ENCODE peak calls at places on chromosomes 4 and X, in seven cellular contexts. One of them, this sample, is unnamed.

GRCh38 chr4:20266215-20267082 is 14.7 kb downstream of the SLIT2 start:
- DNase-seq in lower lobe of right lung: no peak
- DNase-seq in EL: peak; percentile 58
- DNase-seq in WTC11: no peak
- DNase-seq in NCI-H1092 treated with DMSO at 0.1 percent for 48 hours: no peak
- DNase-seq in SW480: no peak
- DNase-seq in effector CD4-positive, alpha-beta T cell: no peak
- DNase-seq in this sample: no peak

GRCh38 chr4:65552071-65552470 is 118.2 kb downstream of the EPHA5 start:
- DNase-seq in EL: no peak
- DNase-seq in WTC11: no peak
- DNase-seq in SW480: no peak
- DNase-seq in lower lobe of right lung: no peak
- DNase-seq in effector CD4-positive, alpha-beta T cell: no peak
- DNase-seq in NCI-H1092 treated with DMSO at 0.1 percent for 48 hours: no peak
- DNase-seq in this sample: no peak

GRCh38 chr4:25993564-25994185 is 79.7 kb downstream of the SMIM20 start:
- DNase-seq in WTC11: peak; percentile 96
- DNase-seq in SW480: peak; percentile 30
- DNase-seq in effector CD4-positive, alpha-beta T cell: no peak
- DNase-seq in EL: peak; percentile 20
- DNase-seq in NCI-H1092 treated with DMSO at 0.1 percent for 48 hours: no peak
- DNase-seq in lower lobe of right lung: no peak
- DNase-seq in this sample: no peak

GRCh38 chr4:123352240-123352945 is 44.2 kb upstream of the SPRY1 start:
- DNase-seq in WTC11: no peak
- DNase-seq in NCI-H1092 treated with DMSO at 0.1 percent for 48 hours: no peak
- DNase-seq in SW480: peak; percentile 10
- DNase-seq in lower lobe of right lung: no peak
- DNase-seq in EL: no peak
- DNase-seq in effector CD4-positive, alpha-beta T cell: no peak
- DNase-seq in this sample: no peak

GRCh38 chrX:135697614-135698013 is 15.8 kb upstream of the CT45A1 start:
- DNase-seq in WTC11: no peak
- DNase-seq in EL: no peak
- DNase-seq in NCI-H1092 treated with DMSO at 0.1 percent for 48 hours: no peak
- DNase-seq in lower lobe of right lung: no peak
- DNase-seq in SW480: no peak
- DNase-seq in effector CD4-positive, alpha-beta T cell: no peak
- DNase-seq in this sample: no peak

GRCh38 chr4:113057891-113058290 is 8.4 kb downstream of the ANK2 start:
- DNase-seq in lower lobe of right lung: no peak
- DNase-seq in WTC11: no peak
- DNase-seq in SW480: peak; percentile 45
- DNase-seq in EL: peak; percentile 18
- DNase-seq in effector CD4-positive, alpha-beta T cell: no peak
- DNase-seq in NCI-H1092 treated with DMSO at 0.1 percent for 48 hours: no peak
- DNase-seq in this sample: no peak

GRCh38 chr4:155371432-155372043 is 5.2 kb downstream of the MAP9 start:
- DNase-seq in effector CD4-positive, alpha-beta T cell: no peak
- DNase-seq in EL: no peak
- DNase-seq in NCI-H1092 treated with DMSO at 0.1 percent for 48 hours: peak; percentile 35
- DNase-seq in SW480: peak; percentile 34
- DNase-seq in WTC11: no peak
- DNase-seq in lower lobe of right lung: no peak
- DNase-seq in this sample: no peak

GRCh38 chrX:154824638-154825037 is 9.8 kb downstream of the SMIM9 start:
- DNase-seq in effector CD4-positive, alpha-beta T cell: no peak
- DNase-seq in WTC11: no peak
- DNase-seq in NCI-H1092 treated with DMSO at 0.1 percent for 48 hours: no peak
- DNase-seq in lower lobe of right lung: no peak
- DNase-seq in EL: no peak
- DNase-seq in SW480: no peak
- DNase-seq in this sample: no peak

GRCh38 chr4:110640608-110641007 is 17.7 kb upstream of the PITX2 start:
- DNase-seq in lower lobe of right lung: no peak
- DNase-seq in WTC11: no peak
- DNase-seq in NCI-H1092 treated with DMSO at 0.1 percent for 48 hours: no peak
- DNase-seq in EL: no peak
- DNase-seq in effector CD4-positive, alpha-beta T cell: no peak
- DNase-seq in SW480: no peak
- DNase-seq in this sample: no peak

GRCh38 chr4:55447826-55448225 is 52.1 kb downstream of the TMEM165 start:
- DNase-seq in SW480: no peak
- DNase-seq in lower lobe of right lung: no peak
- DNase-seq in effector CD4-positive, alpha-beta T cell: no peak
- DNase-seq in EL: peak; percentile 47
- DNase-seq in WTC11: no peak
- DNase-seq in NCI-H1092 treated with DMSO at 0.1 percent for 48 hours: no peak
- DNase-seq in this sample: no peak

GRCh38 chr4:62457356-62457755 is 1257.2 kb downstream of the ADGRL3 start:
- DNase-seq in effector CD4-positive, alpha-beta T cell: no peak
- DNase-seq in NCI-H1092 treated with DMSO at 0.1 percent for 48 hours: no peak
- DNase-seq in WTC11: no peak
- DNase-seq in EL: no peak
- DNase-seq in SW480: peak; percentile 36
- DNase-seq in lower lobe of right lung: no peak
- DNase-seq in this sample: no peak

GRCh38 chr4:183426507-183426906 is 17.9 kb upstream of the CDKN2AIP start:
- DNase-seq in lower lobe of right lung: no peak
- DNase-seq in NCI-H1092 treated with DMSO at 0.1 percent for 48 hours: no peak
- DNase-seq in EL: no peak
- DNase-seq in SW480: no peak
- DNase-seq in WTC11: no peak
- DNase-seq in effector CD4-positive, alpha-beta T cell: no peak
- DNase-seq in this sample: no peak

GRCh38 chr4:6918345-6918744 is 8.7 kb downstream of the TBC1D14 start:
- DNase-seq in effector CD4-positive, alpha-beta T cell: no peak
- DNase-seq in EL: no peak
- DNase-seq in SW480: no peak
- DNase-seq in NCI-H1092 treated with DMSO at 0.1 percent for 48 hours: no peak
- DNase-seq in lower lobe of right lung: no peak
- DNase-seq in WTC11: no peak
- DNase-seq in this sample: no peak

GRCh38 chr4:168585168-168586091 is 88.6 kb downstream of the PALLD start:
- DNase-seq in WTC11: peak; percentile 85
- DNase-seq in NCI-H1092 treated with DMSO at 0.1 percent for 48 hours: peak; percentile 43
- DNase-seq in SW480: peak; percentile 26
- DNase-seq in lower lobe of right lung: peak; percentile 77
- DNase-seq in effector CD4-positive, alpha-beta T cell: no peak
- DNase-seq in EL: peak; percentile 82
- DNase-seq in this sample: no peak

GRCh38 chrX:101390664-101391525 is at the start of gene RPL36A:
- DNase-seq in NCI-H1092 treated with DMSO at 0.1 percent for 48 hours: peak; percentile 97
- DNase-seq in SW480: peak; percentile 93
- DNase-seq in EL: peak; percentile 92
- DNase-seq in effector CD4-positive, alpha-beta T cell: peak; percentile 73
- DNase-seq in lower lobe of right lung: peak; percentile 91
- DNase-seq in WTC11: peak; percentile 84
- DNase-seq in this sample: peak; percentile 88

GRCh38 chr4:156948738-156949137 is 22.9 kb downstream of the PDGFC start:
- DNase-seq in WTC11: no peak
- DNase-seq in lower lobe of right lung: no peak
- DNase-seq in SW480: no peak
- DNase-seq in EL: no peak
- DNase-seq in NCI-H1092 treated with DMSO at 0.1 percent for 48 hours: no peak
- DNase-seq in effector CD4-positive, alpha-beta T cell: no peak
- DNase-seq in this sample: no peak

GRCh38 chr4:180240670-180241069 is 2002.5 kb upstream of the TENM3 start:
- DNase-seq in NCI-H1092 treated with DMSO at 0.1 percent for 48 hours: no peak
- DNase-seq in lower lobe of right lung: no peak
- DNase-seq in WTC11: no peak
- DNase-seq in EL: no peak
- DNase-seq in SW480: no peak
- DNase-seq in effector CD4-positive, alpha-beta T cell: no peak
- DNase-seq in this sample: no peak

GRCh38 chrX:126770179-126770578 is 49.4 kb upstream of the PRR32 start:
- DNase-seq in lower lobe of right lung: no peak
- DNase-seq in WTC11: no peak
- DNase-seq in EL: no peak
- DNase-seq in SW480: peak; percentile 21
- DNase-seq in effector CD4-positive, alpha-beta T cell: no peak
- DNase-seq in NCI-H1092 treated with DMSO at 0.1 percent for 48 hours: peak; percentile 1
- DNase-seq in this sample: no peak

GRCh38 chr4:17694552-17694951 is 80.1 kb downstream of the MED28 start:
- DNase-seq in WTC11: no peak
- DNase-seq in EL: no peak
- DNase-seq in NCI-H1092 treated with DMSO at 0.1 percent for 48 hours: no peak
- DNase-seq in SW480: no peak
- DNase-seq in effector CD4-positive, alpha-beta T cell: no peak
- DNase-seq in lower lobe of right lung: no peak
- DNase-seq in this sample: no peak

GRCh38 chrX:323721-324628 is 5.4 kb upstream of the GTPBP6 start:
- DNase-seq in lower lobe of right lung: peak; percentile 82
- DNase-seq in SW480: peak; percentile 75
- DNase-seq in EL: no peak
- DNase-seq in WTC11: peak; percentile 76
- DNase-seq in effector CD4-positive, alpha-beta T cell: peak; percentile 53
- DNase-seq in NCI-H1092 treated with DMSO at 0.1 percent for 48 hours: no peak
- DNase-seq in this sample: peak; percentile 51

GRCh38 chr4:41963105-41963504 is 18.5 kb upstream of the DCAF4L1 start:
- DNase-seq in SW480: no peak
- DNase-seq in EL: peak; percentile 24
- DNase-seq in NCI-H1092 treated with DMSO at 0.1 percent for 48 hours: no peak
- DNase-seq in lower lobe of right lung: no peak
- DNase-seq in WTC11: no peak
- DNase-seq in effector CD4-positive, alpha-beta T cell: no peak
- DNase-seq in this sample: no peak

GRCh38 chr4:102438873-102439614 is 62.1 kb upstream of the NFKB1 start:
- DNase-seq in effector CD4-positive, alpha-beta T cell: no peak
- DNase-seq in lower lobe of right lung: no peak
- DNase-seq in SW480: no peak
- DNase-seq in EL: peak; percentile 92
- DNase-seq in NCI-H1092 treated with DMSO at 0.1 percent for 48 hours: no peak
- DNase-seq in WTC11: no peak
- DNase-seq in this sample: no peak

GRCh38 chrX:150338615-150339014 is 24.5 kb upstream of the MAMLD1 start:
- DNase-seq in SW480: no peak
- DNase-seq in WTC11: no peak
- DNase-seq in effector CD4-positive, alpha-beta T cell: no peak
- DNase-seq in lower lobe of right lung: no peak
- DNase-seq in NCI-H1092 treated with DMSO at 0.1 percent for 48 hours: no peak
- DNase-seq in EL: no peak
- DNase-seq in this sample: no peak

GRCh38 chr4:139550724-139551429 is 5.1 kb downstream of the SETD7 start:
- DNase-seq in NCI-H1092 treated with DMSO at 0.1 percent for 48 hours: no peak
- DNase-seq in EL: no peak
- DNase-seq in WTC11: peak; percentile 27
- DNase-seq in lower lobe of right lung: no peak
- DNase-seq in SW480: no peak
- DNase-seq in effector CD4-positive, alpha-beta T cell: no peak
- DNase-seq in this sample: no peak

GRCh38 chr4:145845118-145845517 is 93.5 kb downstream of the ZNF827 start:
- DNase-seq in EL: no peak
- DNase-seq in WTC11: no peak
- DNase-seq in SW480: no peak
- DNase-seq in lower lobe of right lung: no peak
- DNase-seq in NCI-H1092 treated with DMSO at 0.1 percent for 48 hours: no peak
- DNase-seq in effector CD4-positive, alpha-beta T cell: no peak
- DNase-seq in this sample: no peak

GRCh38 chr4:174714393-174715211 is 114.4 kb downstream of the GLRA3 start:
- DNase-seq in effector CD4-positive, alpha-beta T cell: no peak
- DNase-seq in NCI-H1092 treated with DMSO at 0.1 percent for 48 hours: peak; percentile 20
- DNase-seq in WTC11: peak; percentile 53
- DNase-seq in lower lobe of right lung: no peak
- DNase-seq in EL: peak; percentile 34
- DNase-seq in SW480: peak; percentile 25
- DNase-seq in this sample: no peak

GRCh38 chrX:40439625-40440532 is 140.9 kb upstream of the ATP6AP2 start:
- DNase-seq in SW480: no peak
- DNase-seq in NCI-H1092 treated with DMSO at 0.1 percent for 48 hours: no peak
- DNase-seq in effector CD4-positive, alpha-beta T cell: no peak
- DNase-seq in EL: no peak
- DNase-seq in lower lobe of right lung: no peak
- DNase-seq in WTC11: no peak
- DNase-seq in this sample: no peak

GRCh38 chr4:111943796-111944203 is 201.5 kb upstream of the FAM241A start:
- DNase-seq in lower lobe of right lung: peak; percentile 46
- DNase-seq in SW480: peak; percentile 23
- DNase-seq in EL: peak; percentile 49
- DNase-seq in WTC11: peak; percentile 62
- DNase-seq in effector CD4-positive, alpha-beta T cell: no peak
- DNase-seq in NCI-H1092 treated with DMSO at 0.1 percent for 48 hours: peak; percentile 8
- DNase-seq in this sample: peak; percentile 39

GRCh38 chrX:85243761-85244410 is at the start of the genes SATL1 and ZNF711:
- DNase-seq in WTC11: peak; percentile 74
- DNase-seq in SW480: peak; percentile 65
- DNase-seq in EL: peak; percentile 0
- DNase-seq in NCI-H1092 treated with DMSO at 0.1 percent for 48 hours: peak; percentile 95
- DNase-seq in effector CD4-positive, alpha-beta T cell: no peak
- DNase-seq in lower lobe of right lung: peak; percentile 46
- DNase-seq in this sample: peak; percentile 46

GRCh38 chr4:6643141-6643847 is 2.8 kb downstream of the MRFAP1 start:
- DNase-seq in NCI-H1092 treated with DMSO at 0.1 percent for 48 hours: no peak
- DNase-seq in lower lobe of right lung: no peak
- DNase-seq in WTC11: no peak
- DNase-seq in effector CD4-positive, alpha-beta T cell: no peak
- DNase-seq in EL: no peak
- DNase-seq in SW480: no peak
- DNase-seq in this sample: no peak

GRCh38 chr4:159777689-159778088 is 674.8 kb downstream of the RAPGEF2 start:
- DNase-seq in SW480: no peak
- DNase-seq in EL: no peak
- DNase-seq in NCI-H1092 treated with DMSO at 0.1 percent for 48 hours: no peak
- DNase-seq in effector CD4-positive, alpha-beta T cell: no peak
- DNase-seq in WTC11: no peak
- DNase-seq in lower lobe of right lung: no peak
- DNase-seq in this sample: no peak

This sample was measured in left lung.